ENCODE peak calls at places on chromosome 19, in nine cellular contexts. O is uterus, A is HCT116, Q is IMR-90, I is upper lobe of left lung, S is adrenal gland, E is heart left ventricle, N is sigmoid colon, T is breast epithelium. H is an unnamed sample. For H3K9me3, the result is how much of the 10 kb centered on the place peaks cover.

GRCh38 chr19:3881272-3882040 is 971 bp downstream of the ATCAY start:
- DNase-seq in I (no peak), O (no peak), E (no peak), Q (no peak), T (no peak), S (no peak), N (no peak), A (no peak), H (no peak)

GRCh38 chr19:19059837-19060611 is 3.8 kb upstream of the SLC25A42 start:
- DNase-seq in N (no peak), S (no peak), E (no peak), A (no peak), I (peak), O (no peak), T (no peak), Q (no peak), H (no peak)

GRCh38 chr19:55044286-55044685 is 6.2 kb upstream of the GP6 start:
- DNase-seq in N (peak), Q (no peak), S (no peak), I (no peak), T (no peak), A (no peak), O (no peak), E (no peak), H (no peak)

GRCh38 chr19:41531438-41532311 is 44.3 kb upstream of the CEACAM21 start:
- DNase-seq in A (no peak), Q (peak), E (peak), T (peak), O (peak), N (peak), I (no peak), S (peak), H (peak)

GRCh38 chr19:14361824-14362223 is 19.4 kb upstream of the ADGRE5 start:
- DNase-seq in S (no peak), Q (no peak), N (no peak), E (no peak), A (no peak), I (no peak), T (no peak), O (no peak), H (no peak)

GRCh38 chr19:16532440-16533273 is 9.6 kb downstream of the CHERP start:
- DNase-seq in T (no peak), N (no peak), Q (no peak), E (no peak), O (no peak), A (no peak), S (no peak), I (peak), H (no peak)

GRCh38 chr19:56155124-56155687 is 14.1 kb downstream of the ZNF444 start:
- DNase-seq in S (no peak), O (no peak), E (no peak), T (no peak), N (no peak), A (no peak), I (peak), Q (no peak), H (no peak)

GRCh38 chr19:3743486-3743885 is 18.0 kb downstream of the APBA3 start:
- DNase-seq in A (no peak), E (no peak), N (no peak), T (no peak), Q (no peak), I (no peak), S (no peak), O (no peak), H (no peak)

GRCh38 chr19:53333071-53333465 is 481 bp upstream of the ZNF845 start:
- DNase-seq in E (peak), A (no peak), S (peak), N (peak), I (peak), O (peak), T (no peak), Q (no peak), H (no peak)

GRCh38 chr19:13037161-13037560 is 41.9 kb downstream of the NFIX start:
- DNase-seq in Q (peak), I (no peak), N (no peak), E (no peak), T (no peak), S (no peak), O (no peak), A (no peak), H (no peak)

GRCh38 chr19:5916201-5916708 is 2.2 kb downstream of the CAPS start:
- DNase-seq in S (no peak), T (no peak), I (peak), Q (no peak), O (no peak), A (no peak), E (peak), N (no peak), H (no peak)

GRCh38 chr19:3774621-3775373 is 2.8 kb upstream of the RAX2 start:
- DNase-seq in T (no peak), Q (no peak), I (peak), O (no peak), S (no peak), E (no peak), N (no peak), A (no peak), H (no peak)

GRCh38 chr19:9498183-9498902 is at the start of gene ZNF560:
- DNase-seq in T (no peak), E (no peak), N (no peak), S (no peak), Q (peak), O (no peak), A (no peak), I (peak), H (no peak)

GRCh38 chr19:42440357-42441046 is 2.2 kb downstream of the CXCL17 start:
- DNase-seq in N (peak), T (peak), O (peak), I (peak), S (peak), A (peak), Q (peak), E (peak), H (peak)

GRCh38 chr19:2523630-2524311 is 47.8 kb downstream of the GADD45B start:
- DNase-seq in N (no peak), O (no peak), S (no peak), E (no peak), Q (peak), I (no peak), T (no peak), A (no peak), H (no peak)

GRCh38 chr19:47417746-47418594 is 1.4 kb downstream of the MEIS3 start:
- DNase-seq in T (no peak), E (no peak), I (no peak), S (no peak), N (no peak), O (no peak), A (no peak), Q (peak), H (no peak)

GRCh38 chr19:4081441-4082129 is 14.9 kb upstream of the ZBTB7A start:
- DNase-seq in O (no peak), T (no peak), I (no peak), N (no peak), E (no peak), S (no peak), A (no peak), Q (no peak), H (no peak)

GRCh38 chr19:1364070-1364719 is 19.5 kb upstream of the NDUFS7 start:
- DNase-seq in Q (peak), S (no peak), T (no peak), O (no peak), E (no peak), I (no peak), A (no peak), N (no peak), H (no peak)
- TF ChIP-seq CTCF in Q (peak), S (no peak), T (no peak), O (no peak), E (no peak), I (peak), A (no peak), N (no peak), H (no peak)

DNA sequence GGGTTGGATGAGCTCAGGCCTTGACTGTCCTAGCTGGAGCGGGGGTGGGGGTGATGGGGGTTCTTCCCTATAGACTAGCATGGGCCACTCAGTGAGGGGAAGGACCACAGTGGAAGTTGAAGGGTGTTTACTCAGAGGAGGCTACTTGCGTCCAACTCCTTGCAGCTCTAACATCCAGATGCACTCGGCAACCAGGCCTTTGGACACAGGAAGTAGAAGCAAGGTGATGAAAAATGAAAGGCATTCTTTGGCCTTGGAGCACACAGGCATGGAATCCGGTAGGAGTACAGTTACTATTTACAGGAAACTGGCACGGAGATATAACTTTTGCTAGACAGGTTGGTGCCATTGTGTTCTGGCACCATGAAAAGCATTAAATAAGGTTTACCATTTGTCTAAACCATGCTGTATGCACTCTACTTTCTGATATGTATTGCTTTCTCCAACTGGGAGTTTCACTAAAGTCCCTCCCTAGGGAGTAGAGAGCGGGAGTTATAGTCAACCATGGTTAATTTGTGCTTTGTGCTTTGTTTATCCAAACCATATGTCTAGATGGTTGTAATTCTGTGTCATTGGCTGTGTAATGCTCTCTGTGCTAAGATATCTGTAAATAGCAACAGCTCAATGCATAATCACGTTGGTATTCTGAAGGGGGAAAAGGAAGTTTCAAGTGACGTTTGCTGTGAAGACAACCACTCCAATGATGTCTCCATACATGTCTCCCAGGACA is 125.3 kb downstream of the TSHZ3 start:
- DNase-seq in I (no peak), T (no peak), A (no peak), O (no peak), E (no peak), Q (peak), N (no peak), S (no peak), H (no peak)
- H3K9me3 ChIP-seq in I (under half), T (under half), A (under half), O (under half), E (under half), Q (under half), N (under half), S (under half), H (under half)

GRCh38 chr19:37370880-37371661 is at the start of gene ZNF527:
- DNase-seq in A (peak), Q (peak), S (peak), I (peak), N (peak), T (peak), E (peak), O (peak), H (peak)
- TF ChIP-seq POLR2A in A (no peak), Q (peak), S (peak), I (no peak), N (no peak), T (peak), E (peak), O (peak), H (peak)

GRCh38 chr19:1384085-1384462 is 367 bp downstream of the NDUFS7 start:
- DNase-seq in A (no peak), S (no peak), I (no peak), O (no peak), T (no peak), Q (no peak), N (no peak), E (no peak), H (no peak)

GRCh38 chr19:1384478-1385110 is 887 bp downstream of the NDUFS7 start:
- DNase-seq in E (no peak), N (no peak), Q (no peak), T (no peak), I (no peak), A (no peak), O (no peak), S (no peak), H (no peak)

GRCh38 chr19:1382250-1382649 is 1.5 kb upstream of the NDUFS7 start:
- DNase-seq in A (no peak), O (no peak), T (no peak), N (no peak), Q (no peak), I (no peak), S (no peak), E (no peak), H (no peak)

GRCh38 chr19:1383014-1383310 is 745 bp upstream of the NDUFS7 start:
- DNase-seq in A (no peak), I (no peak), N (no peak), O (no peak), E (no peak), S (no peak), T (no peak), Q (no peak), H (no peak)

DNA sequence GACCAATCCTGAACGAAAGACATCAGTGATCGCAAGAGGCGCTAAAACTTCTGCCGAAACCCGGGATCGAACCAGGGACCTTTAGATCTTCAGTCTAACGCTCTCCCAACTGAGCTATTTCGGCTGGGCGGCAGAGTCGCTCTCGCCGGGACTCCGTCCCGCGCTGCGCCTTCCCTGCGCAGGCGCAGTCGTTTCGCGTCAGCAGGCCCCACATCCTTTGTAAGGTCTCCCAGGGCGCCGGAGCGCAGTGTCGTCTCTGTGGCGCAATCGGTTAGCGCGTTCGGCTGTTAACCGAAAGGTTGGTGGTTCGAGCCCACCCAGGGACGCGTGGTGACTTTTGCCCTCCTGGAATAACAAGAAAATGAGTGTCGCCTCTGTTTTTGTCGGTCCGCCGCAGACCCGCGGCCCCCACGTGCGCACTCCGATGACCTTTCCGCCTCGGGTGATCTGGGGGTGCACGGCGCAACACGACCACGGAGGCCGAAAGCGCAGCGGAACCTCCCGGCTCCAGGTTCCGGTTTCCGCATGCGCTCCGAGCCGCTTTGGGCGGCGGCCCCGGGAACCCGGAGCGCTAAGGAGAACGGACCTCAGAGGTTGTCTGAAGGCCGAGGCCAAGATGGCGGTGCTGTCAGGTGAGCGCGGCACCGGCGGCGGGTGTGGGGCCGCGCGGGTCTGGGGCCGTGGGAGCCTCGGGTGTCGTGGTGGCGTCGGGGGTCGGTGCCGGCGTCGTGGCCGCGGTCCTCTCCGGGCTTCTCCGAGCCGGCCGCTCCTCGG is at the start of gene NDUFS7:
- DNase-seq in N (peak), Q (peak), S (peak), O (peak), E (peak), T (peak), A (peak), I (peak), H (peak)
- TF ChIP-seq CTCF in N (no peak), Q (peak), S (peak), O (peak), E (no peak), T (peak), A (peak), I (no peak), H (peak)

GRCh38 chr19:34618410-34618809 is 58.5 kb downstream of the SCGB2B2 start:
- DNase-seq in Q (no peak), N (no peak), I (no peak), E (no peak), A (no peak), O (no peak), S (no peak), T (no peak), H (no peak)
- H3K9me3 ChIP-seq in Q (under half), N (under half), I (under half), E (under half), A (under half), O (under half), S (under half), T (under half), H (under half)

GRCh38 chr19:48518207-48518606 is 6.6 kb upstream of the LMTK3 start:
- DNase-seq in N (no peak), O (no peak), T (no peak), S (no peak), I (no peak), Q (no peak), E (no peak), A (no peak), H (no peak)
- TF ChIP-seq POLR2A in N (no peak), O (no peak), T (no peak), S (no peak), I (no peak), Q (no peak), E (no peak), A (no peak), H (no peak)

GRCh38 chr19:48606463-48607358 is at the start of gene SPACA4:
- DNase-seq in S (no peak), O (no peak), Q (no peak), E (no peak), I (peak), N (no peak), A (no peak), T (no peak), H (no peak)

GRCh38 chr19:48607359-48607755 is 815 bp downstream of the SPACA4 start:
- DNase-seq in S (no peak), E (no peak), I (peak), Q (no peak), T (no peak), O (no peak), A (no peak), N (no peak), H (no peak)

GRCh38 chr19:48609571-48610108 is 3.1 kb downstream of the SPACA4 start:
- DNase-seq in O (no peak), N (no peak), I (peak), A (no peak), E (no peak), T (no peak), Q (no peak), S (no peak), H (no peak)

GRCh38 chr19:48611872-48612271 is 3.0 kb downstream of the FAM83E start:
- DNase-seq in T (no peak), Q (no peak), O (no peak), E (no peak), A (no peak), S (no peak), N (no peak), I (peak), H (no peak)

GRCh38 chr19:48608798-48609263 is 2.3 kb downstream of the SPACA4 start:
- DNase-seq in Q (no peak), T (no peak), A (peak), S (peak), I (no peak), E (no peak), N (no peak), O (no peak), H (no peak)
- TF ChIP-seq CTCF in Q (peak), T (peak), A (peak), S (peak), I (no peak), E (peak), N (no peak), O (no peak), H (peak)

DNA sequence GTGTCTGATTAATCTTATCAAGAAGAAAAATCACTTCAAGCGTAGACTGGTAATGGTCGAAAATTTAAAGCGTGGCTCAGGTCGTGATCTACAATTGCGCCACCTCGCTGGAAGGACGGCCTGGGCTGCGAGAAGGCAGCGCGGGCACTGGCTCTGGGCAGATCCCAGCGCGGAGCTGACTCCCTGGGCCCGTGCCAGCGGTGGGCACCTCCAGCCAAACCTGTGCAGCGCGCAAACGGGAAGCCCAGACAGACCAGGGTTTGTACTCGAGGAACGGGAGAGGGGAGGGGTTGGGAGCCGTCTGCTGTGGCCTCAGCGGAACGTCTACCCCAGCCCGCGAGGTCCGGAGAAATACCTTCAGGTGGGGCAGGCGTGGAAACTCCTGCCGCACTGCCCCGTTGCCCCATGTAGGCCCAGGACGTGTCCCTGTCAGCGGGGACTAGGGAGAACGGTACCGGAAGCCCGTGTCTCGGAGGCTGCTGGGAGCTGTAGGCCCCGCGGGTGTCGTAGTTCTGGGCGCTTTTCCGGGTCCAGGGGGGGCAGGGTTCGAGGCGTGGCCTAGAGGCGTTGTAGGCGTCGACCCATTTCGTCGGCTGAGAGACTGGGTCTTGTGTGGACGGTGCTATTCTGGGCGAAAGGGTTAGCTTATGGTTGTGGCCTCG is 21.1 kb downstream of the ZNF274 start:
- DNase-seq in Q (no peak), A (no peak), S (no peak), T (no peak), I (peak), E (no peak), N (no peak), O (no peak), H (no peak)
- H3K9me3 ChIP-seq in Q (half or more), A (half or more), S (under half), T (half or more), I (half or more), E (half or more), N (half or more), O (half or more), H (half or more)